ENCODE peak calls at places on chromosome 5, in four cellular contexts. D, M, W and R are unnamed samples.

GRCh38 chr5:81359108-81359507 is 34.8 kb downstream of the ACOT12 start:
- DNase-seq in W (no peak), D (no peak), M (no peak), R (no peak)

GRCh38 chr5:72412283-72413055 is 92.3 kb downstream of the PTCD2 start:
- DNase-seq in W (peak), D (no peak), M (no peak), R (no peak)

GRCh38 chr5:133286483-133286882 is 234.7 kb downstream of the HSPA4 start:
- DNase-seq in D (no peak), W (no peak), M (no peak), R (no peak)

GRCh38 chr5:81080809-81081460 is 120.8 kb downstream of the RASGRF2 start:
- DNase-seq in M (no peak), W (no peak), D (no peak), R (no peak)

GRCh38 chr5:62506659-62507460 is 71.8 kb upstream of the LRRC70 start:
- DNase-seq in D (no peak), M (no peak), W (peak), R (no peak)

GRCh38 chr5:5494489-5495402 is 72.3 kb downstream of the ICE1 start:
- DNase-seq in M (no peak), D (peak), W (peak), R (peak)

GRCh38 chr5:9423611-9424010 is 122.3 kb downstream of the SEMA5A start:
- DNase-seq in M (no peak), W (peak), D (no peak), R (no peak)

GRCh38 chr5:94674841-94675382 is 56.4 kb downstream of the SLF1 start:
- DNase-seq in D (no peak), M (no peak), W (peak), R (no peak)

GRCh38 chr5:177510567-177511053 is 984 bp upstream of the DOK3 start:
- DNase-seq in D (no peak), M (no peak), W (no peak), R (peak)

GRCh38 chr5:178350361-178351220 is 118.0 kb upstream of the PHYKPL start:
- DNase-seq in D (no peak), M (no peak), W (peak), R (peak)

GRCh38 chr5:103526164-103526915 is 36.2 kb downstream of the NUDT12 start:
- DNase-seq in M (no peak), W (no peak), D (no peak), R (no peak)

GRCh38 chr5:136066705-136067271 is 38.0 kb downstream of the TGFBI start:
- DNase-seq in D (no peak), M (no peak), W (peak), R (no peak)

GRCh38 chr5:112776301-112776856 is 38.7 kb downstream of the APC start:
- DNase-seq in M (no peak), D (no peak), W (peak), R (no peak)

GRCh38 chr5:19401032-19401431 is 587.0 kb downstream of the CDH18 start:
- DNase-seq in M (no peak), D (no peak), W (no peak), R (no peak)

GRCh38 chr5:143923634-143924265 is 111.8 kb downstream of the HMHB1 start:
- DNase-seq in M (no peak), D (no peak), W (peak), R (no peak)

GRCh38 chr5:141628175-141628788 is 8.4 kb downstream of the HDAC3 start:
- DNase-seq in D (no peak), M (no peak), W (no peak), R (peak)

GRCh38 chr5:159642379-159642778 is 273.9 kb upstream of the ADRA1B start:
- DNase-seq in W (no peak), M (no peak), D (no peak), R (no peak)

GRCh38 chr5:195401-196160 is 4.3 kb downstream of the LRRC14B start:
- DNase-seq in M (no peak), W (no peak), D (no peak), R (peak)

GRCh38 chr5:104018299-104018698 is 455.7 kb upstream of the NUDT12 start:
- DNase-seq in M (no peak), D (no peak), W (no peak), R (no peak)

GRCh38 chr5:52709171-52709925 is 78.4 kb upstream of the ITGA1 start:
- DNase-seq in W (peak), M (no peak), D (peak), R (no peak)

GRCh38 chr5:179599973-179600372 is 23.5 kb downstream of the HNRNPH1 start:
- DNase-seq in D (no peak), M (no peak), W (no peak), R (peak)

GRCh38 chr5:19733612-19734495 is 254.1 kb downstream of the CDH18 start:
- DNase-seq in W (peak), D (no peak), M (no peak), R (no peak)

GRCh38 chr5:1502046-1502736 is 21.6 kb downstream of the LPCAT1 start:
- DNase-seq in D (peak), W (no peak), M (no peak), R (peak)

GRCh38 chr5:67985686-67986387 is 229.7 kb upstream of the PIK3R1 start:
- DNase-seq in D (no peak), M (no peak), W (no peak), R (no peak)

GRCh38 chr5:25345240-25345771 is 700.5 kb upstream of the CDH10 start:
- DNase-seq in M (no peak), W (no peak), D (no peak), R (no peak)

GRCh38 chr5:36613241-36613640 is 6.8 kb downstream of the SLC1A3 start:
- DNase-seq in W (no peak), M (no peak), D (no peak), R (no peak)

GRCh38 chr5:68344447-68345111 is 129.0 kb downstream of the PIK3R1 start:
- DNase-seq in D (peak), W (peak), M (no peak), R (no peak)

GRCh38 chr5:105882956-105883481 is 1787.7 kb downstream of the EFNA5 start:
- DNase-seq in M (no peak), D (no peak), W (no peak), R (no peak)

GRCh38 chr5:104247260-104247659 is 684.7 kb upstream of the NUDT12 start:
- DNase-seq in W (no peak), M (no peak), D (no peak), R (no peak)

GRCh38 chr5:119179857-119180641 is 109.2 kb downstream of the DMXL1 start:
- DNase-seq in D (no peak), M (no peak), W (peak), R (no peak)

GRCh38 chr5:172744106-172745104 is 26.6 kb downstream of the DUSP1 start:
- DNase-seq in W (no peak), D (no peak), M (no peak), R (peak)

GRCh38 chr5:107636555-107636954 is 34.2 kb downstream of the EFNA5 start:
- DNase-seq in W (no peak), M (no peak), D (no peak), R (no peak)

GRCh38 chr5:3836528-3836927 is 240.9 kb downstream of the IRX1 start:
- DNase-seq in M (no peak), W (no peak), D (no peak), R (no peak)

GRCh38 chr5:128036961-128037360 is 46.6 kb upstream of the SLC12A2 start:
- DNase-seq in D (no peak), M (no peak), W (peak), R (no peak)

GRCh38 chr5:159976921-159977320 is 32.0 kb upstream of the TTC1 start:
- DNase-seq in W (no peak), M (no peak), D (no peak), R (no peak)

GRCh38 chr5:148465381-148466290 is 81.9 kb downstream of the FBXO38 start:
- DNase-seq in M (no peak), D (no peak), W (no peak), R (no peak)

GRCh38 chr5:44774279-44774880 is 34.4 kb upstream of the MRPS30 start:
- DNase-seq in W (peak), M (peak), D (no peak), R (no peak)

GRCh38 chr5:180823938-180824629 is 21.5 kb upstream of the MGAT1 start:
- DNase-seq in D (no peak), W (no peak), M (no peak), R (no peak)

GRCh38 chr5:93156566-93156965 is 424.5 kb downstream of the NR2F1-AS1 start:
- DNase-seq in D (no peak), W (no peak), M (no peak), R (no peak)